ENCODE peak calls at places on chromosomes 4 and X, in seven cellular contexts. L is germinal center, W is Ammon's horn, G is fibroblast of the aortic adventitia, Q is MV-4-11, F is D341Med, B is left lung. I is an unnamed sample.

GRCh38 chr4:184548651-184549341 is 74.4 kb upstream of the IRF2 start:
- DNase-seq in W (no peak), L (no peak), Q (no peak), F (no peak), B (no peak), G (no peak), I (no peak)

GRCh38 chrX:146424422-146424821 is 385.1 kb upstream of the CXorf51B start:
- DNase-seq in B (no peak), G (no peak), Q (no peak), L (no peak), W (no peak), F (no peak), I (no peak)

GRCh38 chr4:177016541-177017141 is 223.9 kb upstream of the VEGFC start:
- DNase-seq in F (no peak), L (no peak), W (no peak), Q (no peak), G (peak; percentile 81), B (no peak), I (no peak)

GRCh38 chrX:145825896-145826295 is 8.3 kb downstream of the SLITRK2 start:
- DNase-seq in Q (no peak), G (no peak), F (no peak), B (no peak), W (no peak), L (no peak), I (peak; percentile 22)

GRCh38 chrX:23766650-23767551 is 16.1 kb upstream of the SAT1 start:
- DNase-seq in L (no peak), B (no peak), W (no peak), Q (no peak), G (no peak), F (no peak), I (no peak)

GRCh38 chrX:37666516-37666915 is 19.1 kb upstream of the XK start:
- DNase-seq in W (no peak), B (no peak), Q (no peak), F (no peak), L (no peak), G (peak; percentile 19), I (no peak)

GRCh38 chr4:23039813-23040212 is 347.1 kb downstream of the GBA3 start:
- DNase-seq in F (no peak), L (no peak), B (no peak), W (no peak), Q (no peak), G (no peak), I (peak; percentile 76)

GRCh38 chrX:134999469-134999868 is 8.7 kb downstream of the SMIM10 start:
- DNase-seq in L (peak; percentile 11), B (no peak), W (peak; percentile 15), G (peak; percentile 71), Q (peak; percentile 63), F (peak; percentile 22), I (peak; percentile 56)

GRCh38 chrX:1609311-1609710 is 5.5 kb upstream of the ASMT start:
- DNase-seq in G (no peak), B (no peak), F (peak; percentile 31), L (no peak), Q (no peak), W (no peak), I (no peak)

GRCh38 chrX:53318766-53319353 is 37.5 kb upstream of the IQSEC2 start:
- DNase-seq in B (no peak), F (no peak), L (no peak), Q (no peak), W (peak; percentile 46), G (no peak), I (no peak)

GRCh38 chr4:85761803-85762202 is 286.9 kb downstream of the ARHGAP24 start:
- DNase-seq in G (peak; percentile 53), B (peak; percentile 70), Q (peak; percentile 5), W (peak; percentile 53), L (no peak), F (no peak), I (peak; percentile 61)

GRCh38 chrX:47026198-47026597 is 52.0 kb upstream of the RGN start:
- DNase-seq in F (no peak), W (no peak), Q (no peak), B (no peak), L (no peak), G (no peak), I (no peak)

GRCh38 chr4:24845884-24846283 is 50.5 kb downstream of the SOD3 start:
- DNase-seq in B (no peak), W (no peak), G (no peak), L (no peak), Q (no peak), F (no peak), I (no peak)